ENCODE peak calls at places on chromosomes 6 and 20, in seven cellular contexts. W is uterus, M is heart left ventricle, P is transverse colon, N is esophagus squamous epithelium, U is thyroid gland, F is stomach. Y is an unnamed sample.

GRCh38 chr6:161544801-161545490 is 271.1 kb upstream of the AGPAT4 start:
- DNase-seq in N (no peak), U (no peak), F (no peak), M (no peak), W (no peak), P (no peak), Y (no peak)

GRCh38 chr6:167058261-167058660 is 59.1 kb downstream of the CEP43 start:
- DNase-seq in U (no peak), W (no peak), N (no peak), M (no peak), P (no peak), F (no peak), Y (no peak)

GRCh38 chr6:134925800-134926199 is 24.1 kb downstream of the ALDH8A1 start:
- DNase-seq in U (no peak), N (no peak), W (no peak), F (no peak), M (no peak), P (no peak), Y (no peak)

GRCh38 chr20:59515013-59515905 is 89.1 kb upstream of the PHACTR3 start:
- DNase-seq in U (peak; percentile 70), M (peak; percentile 62), F (peak; percentile 77), N (no peak), W (no peak), P (peak; percentile 73), Y (no peak)

GRCh38 chr6:167997642-167998041 is at the start of gene KIF25:
- DNase-seq in U (no peak), P (no peak), W (no peak), M (no peak), F (no peak), N (no peak), Y (no peak)

GRCh38 chr6:18148304-18149025 is 6.4 kb downstream of the TPMT start:
- DNase-seq in F (no peak), N (no peak), W (peak; percentile 49), P (peak; percentile 58), U (peak; percentile 11), M (no peak), Y (no peak)

GRCh38 chr6:105573556-105573955 is 170.7 kb upstream of the PREP start:
- DNase-seq in W (no peak), M (no peak), U (no peak), N (no peak), P (no peak), F (no peak), Y (no peak)

GRCh38 chr20:63702036-63702665 is 5.6 kb downstream of the ARFRP1 start:
- DNase-seq in P (no peak), N (no peak), F (no peak), U (no peak), W (no peak), M (no peak), Y (no peak)

GRCh38 chr6:8434727-8435092 is 635 bp downstream of the SLC35B3 start:
- DNase-seq in P (no peak), W (no peak), N (no peak), M (no peak), U (no peak), F (no peak), Y (no peak)

GRCh38 chr6:4017847-4018193 is 61.1 kb downstream of the FAM217A start:
- DNase-seq in M (no peak), P (no peak), W (no peak), N (no peak), F (no peak), U (no peak), Y (no peak)

GRCh38 chr20:62796699-62797491 is 622 bp downstream of the MRGBP start:
- DNase-seq in M (no peak), U (no peak), N (no peak), F (no peak), W (no peak), P (no peak), Y (no peak)

GRCh38 chr6:130824978-130825694 is 2.1 kb upstream of the SMLR1 start:
- DNase-seq in W (no peak), U (no peak), N (no peak), F (no peak), M (no peak), P (no peak), Y (no peak)

GRCh38 chr6:130829333-130829910 is 2.2 kb downstream of the SMLR1 start:
- DNase-seq in P (no peak), M (no peak), N (no peak), F (no peak), U (no peak), W (no peak), Y (no peak)

GRCh38 chr6:130826442-130827246 is 562 bp upstream of the SMLR1 start:
- DNase-seq in P (no peak), N (no peak), M (no peak), F (no peak), U (no peak), W (no peak), Y (no peak)

GRCh38 chr6:130825772-130826441 is 1.3 kb upstream of the SMLR1 start:
- DNase-seq in N (no peak), F (no peak), P (no peak), U (no peak), W (no peak), M (no peak), Y (no peak)

GRCh38 chr6:130827247-130828149 is at the start of gene SMLR1:
- DNase-seq in M (no peak), N (no peak), P (no peak), U (no peak), W (no peak), F (no peak), Y (no peak)
- H3K4me3 ChIP-seq in M (no peak within 1 kb of the TSS), N (no peak within 1 kb of the TSS), P (no peak within 1 kb of the TSS), U (no peak within 1 kb of the TSS), W (no peak within 1 kb of the TSS), F (no peak within 1 kb of the TSS), Y (no peak within 1 kb of the TSS)

GRCh38 chr6:146543211-146543939 is at the start of gene RAB32:
- DNase-seq in F (peak; percentile 94), M (peak; percentile 96), U (peak; percentile 92), N (peak; percentile 28), W (peak; percentile 90), P (peak; percentile 93), Y (peak; percentile 80)
- TF ChIP-seq POLR2A in F (no peak), M (no peak), U (peak; percentile 89), N (no peak), W (peak; percentile 80), P (no peak), Y (peak; percentile 96)

DNA sequence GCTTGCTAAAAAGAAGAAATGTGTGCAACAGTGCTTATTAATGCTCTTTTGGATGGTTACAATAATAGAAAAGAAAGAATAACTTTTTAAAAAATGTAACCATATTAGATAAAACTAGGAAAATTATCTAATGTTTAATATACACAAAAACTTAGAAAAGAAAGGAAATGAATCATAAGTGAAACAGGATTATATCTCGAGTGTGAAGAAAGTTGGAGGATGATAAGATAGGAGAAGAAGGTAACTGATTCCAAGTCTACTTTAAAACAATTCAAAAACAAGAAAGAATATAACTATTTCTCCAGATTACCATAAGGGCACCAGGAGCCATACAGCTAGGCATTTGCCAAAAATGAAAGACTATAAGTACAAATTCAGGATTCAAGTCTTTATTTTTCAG is 73.0 kb downstream of the PHIP start:
- DNase-seq in F (no peak), N (no peak), M (no peak), P (no peak), W (no peak), U (no peak), Y (no peak)
- H3K4me3 ChIP-seq in F (no peak overlapping the region), N (no peak overlapping the region), M (no peak overlapping the region), P (no peak overlapping the region), W (no peak overlapping the region), U (no peak overlapping the region), Y (no peak overlapping the region)

GRCh38 chr20:36574278-36575065 is 1.1 kb downstream of the TGIF2 start:
- DNase-seq in W (peak; percentile 85), N (no peak), M (peak; percentile 60), F (peak; percentile 51), P (peak; percentile 68), U (peak; percentile 58), Y (no peak)
- TF ChIP-seq POLR2A in W (peak; percentile 26), N (no peak), M (no peak), F (no peak), P (peak; percentile 17), U (peak; percentile 10), Y (no peak)

GRCh38 chr6:37058084-37058586 is 52.7 kb downstream of the FGD2 start:
- DNase-seq in U (no peak), P (no peak), N (no peak), M (no peak), W (no peak), F (no peak), Y (no peak)

GRCh38 chr6:37060195-37060559 is 54.7 kb downstream of the FGD2 start:
- DNase-seq in F (no peak), N (no peak), P (no peak), U (no peak), W (no peak), M (no peak), Y (no peak)

GRCh38 chr6:37057678-37058077 is 52.2 kb downstream of the FGD2 start:
- DNase-seq in U (no peak), M (no peak), P (no peak), W (no peak), N (no peak), F (no peak), Y (no peak)

GRCh38 chr6:37061157-37061804 is 55.8 kb downstream of the FGD2 start:
- DNase-seq in P (no peak), W (no peak), F (peak; percentile 83), M (peak; percentile 59), U (peak; percentile 74), N (no peak), Y (no peak)

GRCh38 chr6:37059344-37060194 is 54.1 kb downstream of the FGD2 start:
- DNase-seq in P (peak; percentile 75), W (peak; percentile 84), N (no peak), U (peak; percentile 90), M (peak; percentile 74), F (peak; percentile 65), Y (no peak)
- H3K4me3 ChIP-seq in P (no peak overlapping the region), W (no peak overlapping the region), N (no peak overlapping the region), U (no peak overlapping the region), M (no peak overlapping the region), F (no peak overlapping the region), Y (no peak overlapping the region)

DNA sequence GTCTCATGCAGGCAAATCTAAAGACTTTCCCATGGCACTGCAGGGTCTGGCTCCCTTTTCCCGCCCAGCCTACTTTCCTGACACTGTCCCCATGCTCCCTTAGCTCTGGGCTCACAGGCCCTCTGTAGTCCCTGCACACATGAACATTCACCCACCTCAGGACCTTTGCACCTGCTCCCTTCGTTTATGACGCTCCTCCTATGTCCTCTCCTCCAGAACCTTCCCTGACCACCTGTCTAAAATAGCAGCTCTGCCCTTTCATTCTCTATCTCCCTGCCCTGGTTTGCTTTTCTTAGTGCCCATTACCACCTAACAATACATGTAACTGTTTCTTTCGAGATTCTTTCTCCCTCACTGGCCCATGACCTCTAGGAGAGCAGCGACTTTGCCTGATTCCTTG is 22.3 kb downstream of the HM13 start:
- DNase-seq in P (no peak), N (no peak), F (no peak), M (no peak), W (no peak), U (no peak), Y (no peak)
- TF ChIP-seq POLR2A in P (no peak), N (no peak), F (no peak), M (no peak), W (no peak), U (no peak), Y (no peak)